ENCODE peak calls at places on chromosomes 5 and 9, in six cellular contexts. One of them, this sample, is unnamed.
A peak's percentile ranks its signal among the peaks of the same experiment; 100 is the strongest.

GRCh38 chr5:160970605-160971191 is 118.7 kb upstream of the ATP10B start:
- DNase-seq in HFF-Myc: no peak
- DNase-seq in GM20000: no peak
- DNase-seq in GM23338: peak; percentile 68
- DNase-seq in tibial artery: no peak
- DNase-seq in fibroblast of villous mesenchyme: peak; percentile 1
- DNase-seq in this sample: peak; percentile 1

GRCh38 chr5:112195924-112196323 is 223.2 kb downstream of the EPB41L4A start:
- DNase-seq in HFF-Myc: no peak
- DNase-seq in GM20000: no peak
- DNase-seq in GM23338: no peak
- DNase-seq in tibial artery: no peak
- DNase-seq in fibroblast of villous mesenchyme: no peak
- DNase-seq in this sample: no peak

GRCh38 chr5:181173420-181174342 is 26.3 kb downstream of the OR2V2 start:
- DNase-seq in HFF-Myc: peak; percentile 80
- DNase-seq in GM20000: no peak
- DNase-seq in GM23338: peak; percentile 92
- DNase-seq in tibial artery: no peak
- DNase-seq in fibroblast of villous mesenchyme: no peak
- DNase-seq in this sample: peak; percentile 94

GRCh38 chr5:122129332-122129731 is at the start of gene ZNF474:
- DNase-seq in HFF-Myc: peak; percentile 94
- DNase-seq in GM20000: no peak
- DNase-seq in GM23338: peak; percentile 94
- DNase-seq in tibial artery: peak; percentile 72
- DNase-seq in fibroblast of villous mesenchyme: peak; percentile 93
- DNase-seq in this sample: peak; percentile 97

GRCh38 chr5:153084476-153084875 is 406.0 kb upstream of the GRIA1 start:
- DNase-seq in HFF-Myc: no peak
- DNase-seq in GM20000: no peak
- DNase-seq in GM23338: no peak
- DNase-seq in tibial artery: no peak
- DNase-seq in fibroblast of villous mesenchyme: no peak
- DNase-seq in this sample: no peak

GRCh38 chr5:127187711-127188110 is 102.9 kb upstream of the MEGF10 start:
- DNase-seq in HFF-Myc: no peak
- DNase-seq in GM20000: no peak
- DNase-seq in GM23338: no peak
- DNase-seq in tibial artery: no peak
- DNase-seq in fibroblast of villous mesenchyme: no peak
- DNase-seq in this sample: no peak

GRCh38 chr5:109161914-109162683 is 247.7 kb downstream of the PJA2 start:
- DNase-seq in HFF-Myc: no peak
- DNase-seq in GM20000: peak; percentile 5
- DNase-seq in GM23338: no peak
- DNase-seq in tibial artery: no peak
- DNase-seq in fibroblast of villous mesenchyme: peak; percentile 47
- DNase-seq in this sample: peak; percentile 38

GRCh38 chr5:56383761-56384160 is 150.6 kb upstream of the ANKRD55 start:
- DNase-seq in HFF-Myc: no peak
- DNase-seq in GM20000: no peak
- DNase-seq in GM23338: no peak
- DNase-seq in tibial artery: no peak
- DNase-seq in fibroblast of villous mesenchyme: no peak
- DNase-seq in this sample: no peak

GRCh38 chr5:28975508-28975907 is 1937.1 kb upstream of the CDH9 start:
- DNase-seq in HFF-Myc: no peak
- DNase-seq in GM20000: no peak
- DNase-seq in GM23338: no peak
- DNase-seq in tibial artery: no peak
- DNase-seq in fibroblast of villous mesenchyme: no peak
- DNase-seq in this sample: no peak

GRCh38 chr5:142697846-142698245 is 12.0 kb upstream of the FGF1 start:
- DNase-seq in HFF-Myc: no peak
- DNase-seq in GM20000: no peak
- DNase-seq in GM23338: no peak
- DNase-seq in tibial artery: peak; percentile 84
- DNase-seq in fibroblast of villous mesenchyme: peak; percentile 27
- DNase-seq in this sample: peak; percentile 80

GRCh38 chr5:42887094-42887493 is 75.4 kb upstream of the SELENOP start:
- DNase-seq in HFF-Myc: no peak
- DNase-seq in GM20000: no peak
- DNase-seq in GM23338: no peak
- DNase-seq in tibial artery: no peak
- DNase-seq in fibroblast of villous mesenchyme: no peak
- DNase-seq in this sample: no peak

GRCh38 chr9:116320180-116320799 is 166.7 kb downstream of the PAPPA start:
- DNase-seq in HFF-Myc: no peak
- DNase-seq in GM20000: no peak
- DNase-seq in GM23338: no peak
- DNase-seq in tibial artery: no peak
- DNase-seq in fibroblast of villous mesenchyme: no peak
- DNase-seq in this sample: no peak

GRCh38 chr5:150945501-150945900 is 40.7 kb upstream of the ZNF300 start:
- DNase-seq in HFF-Myc: no peak
- DNase-seq in GM20000: no peak
- DNase-seq in GM23338: no peak
- DNase-seq in tibial artery: no peak
- DNase-seq in fibroblast of villous mesenchyme: no peak
- DNase-seq in this sample: peak; percentile 66

GRCh38 chr5:150672237-150672883 is 11.3 kb downstream of the MYOZ3 start:
- DNase-seq in HFF-Myc: no peak
- DNase-seq in GM20000: peak; percentile 51
- DNase-seq in GM23338: peak; percentile 90
- DNase-seq in tibial artery: peak; percentile 78
- DNase-seq in fibroblast of villous mesenchyme: no peak
- DNase-seq in this sample: no peak

GRCh38 chr5:139027150-139027549 is 152.0 kb upstream of the LRRTM2 start:
- DNase-seq in HFF-Myc: no peak
- DNase-seq in GM20000: no peak
- DNase-seq in GM23338: no peak
- DNase-seq in tibial artery: no peak
- DNase-seq in fibroblast of villous mesenchyme: no peak
- DNase-seq in this sample: no peak

GRCh38 chr5:145362261-145362660 is 472.9 kb downstream of the PRELID2 start:
- DNase-seq in HFF-Myc: peak; percentile 16
- DNase-seq in GM20000: no peak
- DNase-seq in GM23338: no peak
- DNase-seq in tibial artery: no peak
- DNase-seq in fibroblast of villous mesenchyme: peak; percentile 58
- DNase-seq in this sample: peak; percentile 95

GRCh38 chr9:96176901-96177718 is 124.9 kb downstream of the HSD17B3 start:
- DNase-seq in HFF-Myc: no peak
- DNase-seq in GM20000: no peak
- DNase-seq in GM23338: peak; percentile 53
- DNase-seq in tibial artery: no peak
- DNase-seq in fibroblast of villous mesenchyme: no peak
- DNase-seq in this sample: no peak

GRCh38 chr5:79845448-79846197 is 145.4 kb downstream of the MTX3 start:
- DNase-seq in HFF-Myc: peak; percentile 52
- DNase-seq in GM20000: no peak
- DNase-seq in GM23338: no peak
- DNase-seq in tibial artery: no peak
- DNase-seq in fibroblast of villous mesenchyme: peak; percentile 16
- DNase-seq in this sample: peak; percentile 62

GRCh38 chr5:39717186-39717897 is 292.6 kb upstream of the DAB2 start:
- DNase-seq in HFF-Myc: no peak
- DNase-seq in GM20000: no peak
- DNase-seq in GM23338: no peak
- DNase-seq in tibial artery: no peak
- DNase-seq in fibroblast of villous mesenchyme: peak; percentile 62
- DNase-seq in this sample: peak; percentile 67

GRCh38 chr5:16508730-16509531 is 43.3 kb upstream of the ZNF622 start:
- DNase-seq in HFF-Myc: no peak
- DNase-seq in GM20000: no peak
- DNase-seq in GM23338: peak; percentile 62
- DNase-seq in tibial artery: peak; percentile 71
- DNase-seq in fibroblast of villous mesenchyme: peak; percentile 19
- DNase-seq in this sample: peak; percentile 59

GRCh38 chr5:139422307-139422893 is 16.9 kb downstream of the DNAJC18 start:
- DNase-seq in HFF-Myc: peak; percentile 63
- DNase-seq in GM20000: peak; percentile 77
- DNase-seq in GM23338: peak; percentile 84
- DNase-seq in tibial artery: no peak
- DNase-seq in fibroblast of villous mesenchyme: peak; percentile 76
- DNase-seq in this sample: peak; percentile 86

GRCh38 chr5:97094579-97095317 is 47.7 kb downstream of the LIX1 start:
- DNase-seq in HFF-Myc: no peak
- DNase-seq in GM20000: peak; percentile 82
- DNase-seq in GM23338: no peak
- DNase-seq in tibial artery: no peak
- DNase-seq in fibroblast of villous mesenchyme: no peak
- DNase-seq in this sample: no peak

GRCh38 chr5:119417891-119418781 is 34.2 kb upstream of the HSD17B4 start:
- DNase-seq in HFF-Myc: peak; percentile 44
- DNase-seq in GM20000: no peak
- DNase-seq in GM23338: no peak
- DNase-seq in tibial artery: no peak
- DNase-seq in fibroblast of villous mesenchyme: peak; percentile 93
- DNase-seq in this sample: peak; percentile 85

GRCh38 chr9:32581512-32582143 is 8.7 kb upstream of the NDUFB6 start:
- DNase-seq in HFF-Myc: peak; percentile 11
- DNase-seq in GM20000: peak; percentile 39
- DNase-seq in GM23338: peak; percentile 86
- DNase-seq in tibial artery: no peak
- DNase-seq in fibroblast of villous mesenchyme: peak; percentile 67
- DNase-seq in this sample: peak; percentile 84
- TF ChIP-seq CTCF in HFF-Myc: peak; percentile 59
- TF ChIP-seq CTCF in GM20000: no peak
- TF ChIP-seq CTCF in GM23338: peak; percentile 75
- TF ChIP-seq CTCF in tibial artery: no peak
- TF ChIP-seq CTCF in fibroblast of villous mesenchyme: peak; percentile 62
- TF ChIP-seq CTCF in this sample: peak; percentile 63

GRCh38 chr9:135690836-135691570 is 8.3 kb downstream of the SOHLH1 start:
- DNase-seq in HFF-Myc: no peak
- DNase-seq in GM20000: no peak
- DNase-seq in GM23338: no peak
- DNase-seq in tibial artery: no peak
- DNase-seq in fibroblast of villous mesenchyme: no peak
- DNase-seq in this sample: no peak
- TF ChIP-seq CTCF in HFF-Myc: no peak
- TF ChIP-seq CTCF in GM20000: no peak
- TF ChIP-seq CTCF in GM23338: no peak
- TF ChIP-seq CTCF in tibial artery: no peak
- TF ChIP-seq CTCF in fibroblast of villous mesenchyme: no peak
- TF ChIP-seq CTCF in this sample: no peak

GRCh38 chr9:2241875-2242741 is 227.0 kb downstream of the SMARCA2 start:
- DNase-seq in HFF-Myc: peak; percentile 63
- DNase-seq in GM20000: peak; percentile 65
- DNase-seq in GM23338: peak; percentile 96
- DNase-seq in tibial artery: peak; percentile 84
- DNase-seq in fibroblast of villous mesenchyme: peak; percentile 95
- DNase-seq in this sample: peak; percentile 95

GRCh38 chr9:2235623-2236022 is 220.5 kb downstream of the SMARCA2 start:
- DNase-seq in HFF-Myc: no peak
- DNase-seq in GM20000: no peak
- DNase-seq in GM23338: no peak
- DNase-seq in tibial artery: no peak
- DNase-seq in fibroblast of villous mesenchyme: no peak
- DNase-seq in this sample: no peak

GRCh38 chr9:2243666-2244555 is 228.8 kb downstream of the SMARCA2 start:
- DNase-seq in HFF-Myc: no peak
- DNase-seq in GM20000: no peak
- DNase-seq in GM23338: no peak
- DNase-seq in tibial artery: no peak
- DNase-seq in fibroblast of villous mesenchyme: peak; percentile 59
- DNase-seq in this sample: peak; percentile 61

GRCh38 chr9:2242778-2243395 is 227.7 kb downstream of the SMARCA2 start:
- DNase-seq in HFF-Myc: no peak
- DNase-seq in GM20000: no peak
- DNase-seq in GM23338: peak; percentile 48
- DNase-seq in tibial artery: no peak
- DNase-seq in fibroblast of villous mesenchyme: no peak
- DNase-seq in this sample: peak; percentile 30

DNA sequence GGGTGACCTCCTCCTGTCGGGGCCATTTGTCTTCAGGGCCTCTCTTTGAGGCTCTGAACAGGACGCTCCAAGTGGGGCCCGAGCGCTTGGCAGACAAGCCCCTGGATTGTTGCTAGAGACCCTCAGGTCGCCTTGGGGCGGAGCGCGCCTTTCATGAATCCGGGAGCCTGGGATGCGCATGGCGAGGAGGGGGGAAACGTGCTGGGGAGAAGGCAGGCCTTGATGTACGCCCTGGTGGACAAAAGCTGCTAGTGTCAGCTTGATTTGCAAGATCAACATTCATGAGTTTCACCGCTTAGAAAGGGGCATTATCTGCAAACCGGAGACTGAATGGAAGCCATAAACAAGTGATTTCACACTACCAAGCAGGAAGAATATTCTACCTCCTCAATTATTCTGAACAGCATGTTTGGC is 226.3 kb downstream of the SMARCA2 start:
- DNase-seq in HFF-Myc: peak; percentile 31
- DNase-seq in GM20000: peak; percentile 9
- DNase-seq in GM23338: peak; percentile 95
- DNase-seq in tibial artery: no peak
- DNase-seq in fibroblast of villous mesenchyme: no peak
- DNase-seq in this sample: peak; percentile 91
- TF ChIP-seq CTCF in HFF-Myc: peak; percentile 27
- TF ChIP-seq CTCF in GM20000: no peak
- TF ChIP-seq CTCF in GM23338: peak; percentile 64
- TF ChIP-seq CTCF in tibial artery: no peak
- TF ChIP-seq CTCF in fibroblast of villous mesenchyme: peak; percentile 48
- TF ChIP-seq CTCF in this sample: peak; percentile 34

DNA sequence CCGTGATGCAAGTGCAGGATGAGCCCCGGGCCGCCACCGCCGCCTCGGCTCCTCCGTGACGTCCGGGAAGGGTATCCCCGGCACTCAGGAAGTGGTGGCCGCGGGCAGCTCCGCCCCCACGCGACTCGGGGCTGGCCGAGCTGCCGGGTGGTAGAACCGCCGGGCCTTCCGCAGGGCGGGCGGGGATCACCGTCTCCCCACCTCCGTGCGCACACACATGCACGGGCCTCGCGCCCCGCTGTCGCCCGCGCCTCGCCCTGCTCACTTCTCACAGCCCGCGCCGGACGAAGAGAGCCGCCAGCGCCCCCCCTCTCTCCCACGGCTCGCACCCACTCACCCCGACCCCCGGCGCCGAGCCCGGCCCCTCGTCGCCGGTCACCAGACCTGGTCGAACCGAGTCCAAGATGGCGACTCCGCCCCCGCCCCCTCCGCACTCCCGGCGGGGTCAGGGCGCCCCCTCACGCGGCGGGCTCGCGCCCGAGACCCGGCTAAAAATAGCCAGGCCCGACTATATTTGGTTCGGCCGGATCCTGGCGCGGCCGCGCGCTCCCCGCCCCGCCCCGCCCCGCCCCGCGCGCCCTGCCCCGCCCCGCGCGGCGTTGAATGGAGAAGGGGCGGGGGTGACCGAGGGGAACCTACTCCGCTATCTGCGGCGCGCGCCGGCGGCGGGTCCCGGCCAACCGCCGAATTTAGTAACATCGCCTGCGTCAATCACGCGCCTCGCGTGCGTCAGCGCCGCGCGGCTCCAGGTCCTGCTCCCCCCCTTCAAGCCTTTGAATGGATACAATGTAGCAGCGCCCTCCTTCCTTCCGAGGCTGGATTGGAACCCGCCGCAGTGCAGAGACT is 2.0 kb upstream of the NR4A3 start:
- DNase-seq in HFF-Myc: peak; percentile 69
- DNase-seq in GM20000: peak; percentile 95
- DNase-seq in GM23338: peak; percentile 96
- DNase-seq in tibial artery: peak; percentile 98
- DNase-seq in fibroblast of villous mesenchyme: peak; percentile 98
- DNase-seq in this sample: peak; percentile 98
- TF ChIP-seq CTCF in HFF-Myc: no peak
- TF ChIP-seq CTCF in GM20000: no peak
- TF ChIP-seq CTCF in GM23338: no peak
- TF ChIP-seq CTCF in tibial artery: no peak
- TF ChIP-seq CTCF in fibroblast of villous mesenchyme: no peak
- TF ChIP-seq CTCF in this sample: peak; percentile 6